ENCODE peak calls at places on chromosomes 7 and 10, in eight cellular contexts. One of them, this sample, is unnamed.

GRCh38 chr7:28419717-28420116 is 7.4 kb downstream of the CREB5 start:
- DNase-seq in tibial artery: peak
- DNase-seq in dorsolateral prefrontal cortex: no peak
- DNase-seq in H1: no peak
- DNase-seq in fibroblast of lung: peak
- DNase-seq in PC-9: no peak
- DNase-seq in stomach: no peak
- DNase-seq in lung: no peak
- DNase-seq in this sample: no peak

GRCh38 chr10:34587002-34587740 is 227.9 kb downstream of the PARD3 start:
- DNase-seq in PC-9: no peak
- DNase-seq in fibroblast of lung: no peak
- DNase-seq in dorsolateral prefrontal cortex: no peak
- DNase-seq in stomach: no peak
- DNase-seq in lung: no peak
- DNase-seq in H1: no peak
- DNase-seq in tibial artery: no peak
- DNase-seq in this sample: no peak

GRCh38 chr7:92916751-92917369 is 80.5 kb upstream of the CDK6 start:
- DNase-seq in PC-9: peak
- DNase-seq in dorsolateral prefrontal cortex: no peak
- DNase-seq in fibroblast of lung: no peak
- DNase-seq in tibial artery: no peak
- DNase-seq in H1: no peak
- DNase-seq in stomach: no peak
- DNase-seq in lung: no peak
- DNase-seq in this sample: no peak

GRCh38 chr7:43077732-43078391 is 34.6 kb upstream of the HECW1 start:
- DNase-seq in tibial artery: no peak
- DNase-seq in PC-9: no peak
- DNase-seq in stomach: no peak
- DNase-seq in lung: no peak
- DNase-seq in fibroblast of lung: peak
- DNase-seq in dorsolateral prefrontal cortex: no peak
- DNase-seq in H1: no peak
- DNase-seq in this sample: no peak

GRCh38 chr7:2099036-2099957 is 133.4 kb downstream of the MAD1L1 start:
- DNase-seq in lung: no peak
- DNase-seq in fibroblast of lung: no peak
- DNase-seq in dorsolateral prefrontal cortex: no peak
- DNase-seq in tibial artery: no peak
- DNase-seq in stomach: no peak
- DNase-seq in PC-9: no peak
- DNase-seq in H1: no peak
- DNase-seq in this sample: no peak

GRCh38 chr10:69639291-69640195 is 9.5 kb downstream of the FAM241B start:
- DNase-seq in dorsolateral prefrontal cortex: no peak
- DNase-seq in fibroblast of lung: peak
- DNase-seq in stomach: peak
- DNase-seq in PC-9: peak
- DNase-seq in tibial artery: peak
- DNase-seq in H1: peak
- DNase-seq in lung: peak
- DNase-seq in this sample: no peak

GRCh38 chr10:15106352-15107013 is 9.3 kb downstream of the RPP38 start:
- DNase-seq in dorsolateral prefrontal cortex: peak
- DNase-seq in stomach: peak
- DNase-seq in PC-9: peak
- DNase-seq in tibial artery: peak
- DNase-seq in fibroblast of lung: peak
- DNase-seq in lung: peak
- DNase-seq in H1: peak
- DNase-seq in this sample: peak

GRCh38 chr7:21902240-21902639 is 43.5 kb downstream of the CDCA7L start:
- DNase-seq in PC-9: peak
- DNase-seq in stomach: no peak
- DNase-seq in tibial artery: no peak
- DNase-seq in fibroblast of lung: peak
- DNase-seq in H1: no peak
- DNase-seq in lung: no peak
- DNase-seq in dorsolateral prefrontal cortex: no peak
- DNase-seq in this sample: no peak

GRCh38 chr10:31274310-31274709 is 44.7 kb upstream of the ZEB1 start:
- DNase-seq in fibroblast of lung: peak
- DNase-seq in PC-9: no peak
- DNase-seq in tibial artery: no peak
- DNase-seq in dorsolateral prefrontal cortex: no peak
- DNase-seq in lung: no peak
- DNase-seq in stomach: no peak
- DNase-seq in H1: no peak
- DNase-seq in this sample: no peak

GRCh38 chr10:21926949-21927348 is 76.6 kb downstream of the DNAJC1 start:
- DNase-seq in PC-9: peak
- DNase-seq in fibroblast of lung: peak
- DNase-seq in dorsolateral prefrontal cortex: no peak
- DNase-seq in tibial artery: no peak
- DNase-seq in H1: no peak
- DNase-seq in lung: peak
- DNase-seq in stomach: no peak
- DNase-seq in this sample: no peak

GRCh38 chr10:33136781-33137180 is 178.8 kb upstream of the ITGB1 start:
- DNase-seq in lung: no peak
- DNase-seq in stomach: no peak
- DNase-seq in PC-9: peak
- DNase-seq in tibial artery: no peak
- DNase-seq in fibroblast of lung: no peak
- DNase-seq in dorsolateral prefrontal cortex: no peak
- DNase-seq in H1: no peak
- DNase-seq in this sample: no peak

GRCh38 chr7:140653319-140654108 is 12.9 kb upstream of the DENND2A start:
- DNase-seq in lung: peak
- DNase-seq in dorsolateral prefrontal cortex: no peak
- DNase-seq in fibroblast of lung: peak
- DNase-seq in H1: peak
- DNase-seq in PC-9: peak
- DNase-seq in stomach: peak
- DNase-seq in tibial artery: peak
- DNase-seq in this sample: no peak

GRCh38 chr7:29953735-29954347 is 35.8 kb downstream of the SCRN1 start:
- DNase-seq in tibial artery: no peak
- DNase-seq in PC-9: no peak
- DNase-seq in H1: no peak
- DNase-seq in dorsolateral prefrontal cortex: no peak
- DNase-seq in fibroblast of lung: no peak
- DNase-seq in lung: no peak
- DNase-seq in stomach: no peak
- DNase-seq in this sample: no peak
- H3K27ac ChIP-seq in tibial artery: no peak
- H3K27ac ChIP-seq in PC-9: no peak
- H3K27ac ChIP-seq in H1: no peak
- H3K27ac ChIP-seq in dorsolateral prefrontal cortex: no peak
- H3K27ac ChIP-seq in fibroblast of lung: no peak
- H3K27ac ChIP-seq in lung: no peak
- H3K27ac ChIP-seq in stomach: no peak
- H3K27ac ChIP-seq in this sample: no peak

GRCh38 chr7:74000489-74001149 is 27.4 kb upstream of the ELN start:
- DNase-seq in dorsolateral prefrontal cortex: no peak
- DNase-seq in fibroblast of lung: peak
- DNase-seq in lung: no peak
- DNase-seq in stomach: no peak
- DNase-seq in PC-9: no peak
- DNase-seq in tibial artery: no peak
- DNase-seq in H1: no peak
- DNase-seq in this sample: no peak
- H3K27ac ChIP-seq in dorsolateral prefrontal cortex: no peak
- H3K27ac ChIP-seq in fibroblast of lung: no peak
- H3K27ac ChIP-seq in lung: no peak
- H3K27ac ChIP-seq in stomach: no peak
- H3K27ac ChIP-seq in PC-9: no peak
- H3K27ac ChIP-seq in tibial artery: peak
- H3K27ac ChIP-seq in H1: no peak
- H3K27ac ChIP-seq in this sample: no peak

GRCh38 chr10:128062837-128063563 is 63.2 kb downstream of the MKI67 start:
- DNase-seq in H1: no peak
- DNase-seq in dorsolateral prefrontal cortex: no peak
- DNase-seq in stomach: no peak
- DNase-seq in fibroblast of lung: no peak
- DNase-seq in PC-9: no peak
- DNase-seq in lung: no peak
- DNase-seq in tibial artery: no peak
- DNase-seq in this sample: no peak

GRCh38 chr10:128063736-128064614 is 62.2 kb downstream of the MKI67 start:
- DNase-seq in tibial artery: no peak
- DNase-seq in dorsolateral prefrontal cortex: no peak
- DNase-seq in stomach: no peak
- DNase-seq in fibroblast of lung: no peak
- DNase-seq in PC-9: no peak
- DNase-seq in H1: no peak
- DNase-seq in lung: no peak
- DNase-seq in this sample: no peak

GRCh38 chr10:128065881-128066534 is 60.2 kb downstream of the MKI67 start:
- DNase-seq in stomach: no peak
- DNase-seq in H1: no peak
- DNase-seq in tibial artery: no peak
- DNase-seq in PC-9: no peak
- DNase-seq in lung: no peak
- DNase-seq in dorsolateral prefrontal cortex: no peak
- DNase-seq in fibroblast of lung: no peak
- DNase-seq in this sample: no peak

GRCh38 chr10:128066954-128067382 is 59.3 kb downstream of the MKI67 start:
- DNase-seq in lung: no peak
- DNase-seq in PC-9: no peak
- DNase-seq in fibroblast of lung: no peak
- DNase-seq in stomach: no peak
- DNase-seq in dorsolateral prefrontal cortex: no peak
- DNase-seq in H1: no peak
- DNase-seq in tibial artery: no peak
- DNase-seq in this sample: no peak

GRCh38 chr10:128064615-128065580 is 61.3 kb downstream of the MKI67 start:
- DNase-seq in PC-9: peak
- DNase-seq in H1: no peak
- DNase-seq in dorsolateral prefrontal cortex: peak
- DNase-seq in fibroblast of lung: peak
- DNase-seq in tibial artery: peak
- DNase-seq in lung: peak
- DNase-seq in stomach: no peak
- DNase-seq in this sample: peak
- H3K27ac ChIP-seq in PC-9: peak
- H3K27ac ChIP-seq in H1: no peak
- H3K27ac ChIP-seq in dorsolateral prefrontal cortex: peak
- H3K27ac ChIP-seq in fibroblast of lung: peak
- H3K27ac ChIP-seq in tibial artery: peak
- H3K27ac ChIP-seq in lung: no peak
- H3K27ac ChIP-seq in stomach: peak
- H3K27ac ChIP-seq in this sample: peak

GRCh38 chr10:88652621-88653020 is 11.6 kb upstream of the LIPF start:
- DNase-seq in stomach: no peak
- DNase-seq in dorsolateral prefrontal cortex: no peak
- DNase-seq in PC-9: no peak
- DNase-seq in fibroblast of lung: no peak
- DNase-seq in H1: no peak
- DNase-seq in lung: no peak
- DNase-seq in tibial artery: no peak
- DNase-seq in this sample: no peak

GRCh38 chr10:88647216-88647615 is 17.0 kb upstream of the LIPF start:
- DNase-seq in PC-9: no peak
- DNase-seq in lung: no peak
- DNase-seq in dorsolateral prefrontal cortex: no peak
- DNase-seq in stomach: no peak
- DNase-seq in H1: no peak
- DNase-seq in fibroblast of lung: no peak
- DNase-seq in tibial artery: no peak
- DNase-seq in this sample: no peak

GRCh38 chr10:88651131-88651541 is 13.1 kb upstream of the LIPF start:
- DNase-seq in PC-9: peak
- DNase-seq in H1: no peak
- DNase-seq in tibial artery: no peak
- DNase-seq in stomach: no peak
- DNase-seq in lung: no peak
- DNase-seq in fibroblast of lung: peak
- DNase-seq in dorsolateral prefrontal cortex: no peak
- DNase-seq in this sample: no peak
- H3K27ac ChIP-seq in PC-9: no peak
- H3K27ac ChIP-seq in H1: no peak
- H3K27ac ChIP-seq in tibial artery: no peak
- H3K27ac ChIP-seq in stomach: no peak
- H3K27ac ChIP-seq in lung: no peak
- H3K27ac ChIP-seq in fibroblast of lung: peak
- H3K27ac ChIP-seq in dorsolateral prefrontal cortex: no peak
- H3K27ac ChIP-seq in this sample: no peak

GRCh38 chr10:119396008-119396708 is 146.4 kb downstream of the RGS10 start:
- DNase-seq in stomach: no peak
- DNase-seq in lung: no peak
- DNase-seq in dorsolateral prefrontal cortex: no peak
- DNase-seq in H1: no peak
- DNase-seq in PC-9: no peak
- DNase-seq in fibroblast of lung: no peak
- DNase-seq in tibial artery: no peak
- DNase-seq in this sample: no peak
- H3K27ac ChIP-seq in stomach: peak
- H3K27ac ChIP-seq in lung: no peak
- H3K27ac ChIP-seq in dorsolateral prefrontal cortex: no peak
- H3K27ac ChIP-seq in H1: no peak
- H3K27ac ChIP-seq in PC-9: no peak
- H3K27ac ChIP-seq in fibroblast of lung: peak
- H3K27ac ChIP-seq in tibial artery: peak
- H3K27ac ChIP-seq in this sample: peak

GRCh38 chr7:23022258-23022745 is 8.4 kb upstream of the HYCC1 start:
- DNase-seq in tibial artery: no peak
- DNase-seq in fibroblast of lung: peak
- DNase-seq in stomach: no peak
- DNase-seq in H1: no peak
- DNase-seq in lung: no peak
- DNase-seq in PC-9: peak
- DNase-seq in dorsolateral prefrontal cortex: no peak
- DNase-seq in this sample: no peak
- H3K27ac ChIP-seq in tibial artery: no peak
- H3K27ac ChIP-seq in fibroblast of lung: peak
- H3K27ac ChIP-seq in stomach: no peak
- H3K27ac ChIP-seq in H1: no peak
- H3K27ac ChIP-seq in lung: peak
- H3K27ac ChIP-seq in PC-9: no peak
- H3K27ac ChIP-seq in dorsolateral prefrontal cortex: no peak
- H3K27ac ChIP-seq in this sample: no peak

GRCh38 chr10:11742779-11743298 is 657 bp downstream of the ECHDC3 start:
- DNase-seq in H1: peak
- DNase-seq in fibroblast of lung: peak
- DNase-seq in lung: peak
- DNase-seq in dorsolateral prefrontal cortex: no peak
- DNase-seq in PC-9: no peak
- DNase-seq in tibial artery: no peak
- DNase-seq in stomach: no peak
- DNase-seq in this sample: no peak
- H3K27ac ChIP-seq in H1: no peak
- H3K27ac ChIP-seq in fibroblast of lung: peak
- H3K27ac ChIP-seq in lung: peak
- H3K27ac ChIP-seq in dorsolateral prefrontal cortex: no peak
- H3K27ac ChIP-seq in PC-9: no peak
- H3K27ac ChIP-seq in tibial artery: no peak
- H3K27ac ChIP-seq in stomach: peak
- H3K27ac ChIP-seq in this sample: no peak

This sample was measured in substantia nigra.